ENCODE peak calls at places on chromosome 20, in ten cellular contexts. P is right lobe of liver, R is esophagus squamous epithelium, L is sigmoid colon, S is IMR-90, F is gastrocnemius medialis, A is HCT116, H is Peyer's patch, V is uterus, C is tibial nerve. X is an unnamed sample. For H3K36me3, the result is how much of the 10 kb centered on the place peaks cover.

GRCh38 chr20:2237059-2237458 is 58.7 kb upstream of the TGM3 start:
- DNase-seq in L (no peak), R (no peak), C (peak), A (no peak), V (no peak), S (peak), P (peak), H (peak), F (peak), X (peak)

GRCh38 chr20:60000271-60001026 is 42.2 kb downstream of the CDH26 start:
- DNase-seq in P (no peak), S (no peak), L (no peak), C (no peak), R (no peak), A (no peak), V (no peak), F (no peak), H (no peak), X (no peak)

GRCh38 chr20:19953606-19954005 is 63.6 kb upstream of the NAA20 start:
- DNase-seq in R (no peak), L (no peak), P (no peak), A (no peak), V (no peak), H (no peak), S (no peak), C (no peak), F (no peak), X (no peak)

GRCh38 chr20:2026004-2026403 is 32.1 kb upstream of the PDYN start:
- DNase-seq in F (no peak), P (no peak), H (no peak), C (no peak), V (no peak), L (no peak), R (no peak), A (no peak), S (no peak), X (no peak)

GRCh38 chr20:19451591-19452295 is 239.3 kb downstream of the SLC24A3 start:
- DNase-seq in F (no peak), P (no peak), C (no peak), A (no peak), V (no peak), H (no peak), R (no peak), S (no peak), L (peak), X (no peak)

GRCh38 chr20:62640870-62641748 is 1.2 kb upstream of the SLCO4A1 start:
- DNase-seq in F (no peak), S (no peak), V (no peak), A (no peak), L (no peak), P (no peak), H (no peak), R (no peak), C (no peak), X (peak)

GRCh38 chr20:17523326-17523725 is 7.9 kb downstream of the BFSP1 start:
- DNase-seq in L (peak), A (no peak), R (no peak), C (no peak), F (no peak), P (no peak), S (no peak), V (no peak), H (no peak), X (no peak)

GRCh38 chr20:16539280-16539679 is 34.0 kb downstream of the KIF16B start:
- DNase-seq in F (no peak), P (no peak), A (no peak), R (no peak), H (no peak), V (no peak), C (no peak), S (peak), L (no peak), X (no peak)

GRCh38 chr20:20373046-20373706 is 5.3 kb downstream of the INSM1 start:
- DNase-seq in R (no peak), V (no peak), P (no peak), L (no peak), C (no peak), S (peak), F (no peak), H (no peak), A (no peak), X (no peak)

GRCh38 chr20:49292010-49292409 is 14.2 kb upstream of the ZNFX1 start:
- DNase-seq in S (no peak), F (no peak), A (no peak), P (no peak), C (no peak), L (no peak), H (no peak), V (no peak), R (no peak), X (no peak)

GRCh38 chr20:5044075-5044620 is 42.8 kb upstream of the SLC23A2 start:
- DNase-seq in A (no peak), C (no peak), F (no peak), H (no peak), V (no peak), S (no peak), R (no peak), P (no peak), L (no peak), X (no peak)

GRCh38 chr20:47790032-47790965 is 5.0 kb upstream of the SULF2 start:
- DNase-seq in P (no peak), C (no peak), L (no peak), S (peak), H (no peak), F (no peak), A (no peak), R (no peak), V (peak), X (peak)

GRCh38 chr20:58071991-58072390 is 156.5 kb downstream of the ANKRD60 start:
- DNase-seq in A (no peak), H (no peak), R (no peak), C (no peak), F (no peak), V (no peak), P (no peak), L (no peak), S (no peak), X (no peak)

GRCh38 chr20:50534567-50534966 is 24.4 kb downstream of the PTPN1 start:
- DNase-seq in S (peak), F (no peak), L (no peak), V (no peak), C (no peak), P (no peak), R (no peak), A (no peak), H (no peak), X (no peak)

GRCh38 chr20:63057133-63058117 is 50.7 kb upstream of the BHLHE23 start:
- DNase-seq in L (no peak), P (peak), R (no peak), H (no peak), S (no peak), F (no peak), C (no peak), V (no peak), A (no peak), X (no peak)

GRCh38 chr20:5715068-5715841 is 34.9 kb upstream of the SHLD1 start:
- DNase-seq in L (no peak), S (no peak), H (no peak), R (no peak), V (no peak), A (no peak), C (no peak), F (no peak), P (no peak), X (no peak)

GRCh38 chr20:15487030-15487429 is 1086.2 kb downstream of the KIF16B start:
- DNase-seq in R (no peak), H (no peak), C (no peak), F (no peak), L (no peak), A (no peak), V (no peak), P (no peak), S (no peak), X (no peak)

GRCh38 chr20:53081916-53082863 is 110.0 kb downstream of the TSHZ2 start:
- DNase-seq in V (no peak), S (no peak), C (no peak), L (no peak), R (no peak), H (no peak), F (no peak), A (no peak), P (no peak), X (no peak)

GRCh38 chr20:56003966-56004365 is 1.4 kb downstream of the CBLN4 start:
- DNase-seq in P (peak), S (no peak), A (no peak), C (no peak), R (no peak), V (no peak), F (no peak), L (no peak), H (peak), X (no peak)

DNA sequence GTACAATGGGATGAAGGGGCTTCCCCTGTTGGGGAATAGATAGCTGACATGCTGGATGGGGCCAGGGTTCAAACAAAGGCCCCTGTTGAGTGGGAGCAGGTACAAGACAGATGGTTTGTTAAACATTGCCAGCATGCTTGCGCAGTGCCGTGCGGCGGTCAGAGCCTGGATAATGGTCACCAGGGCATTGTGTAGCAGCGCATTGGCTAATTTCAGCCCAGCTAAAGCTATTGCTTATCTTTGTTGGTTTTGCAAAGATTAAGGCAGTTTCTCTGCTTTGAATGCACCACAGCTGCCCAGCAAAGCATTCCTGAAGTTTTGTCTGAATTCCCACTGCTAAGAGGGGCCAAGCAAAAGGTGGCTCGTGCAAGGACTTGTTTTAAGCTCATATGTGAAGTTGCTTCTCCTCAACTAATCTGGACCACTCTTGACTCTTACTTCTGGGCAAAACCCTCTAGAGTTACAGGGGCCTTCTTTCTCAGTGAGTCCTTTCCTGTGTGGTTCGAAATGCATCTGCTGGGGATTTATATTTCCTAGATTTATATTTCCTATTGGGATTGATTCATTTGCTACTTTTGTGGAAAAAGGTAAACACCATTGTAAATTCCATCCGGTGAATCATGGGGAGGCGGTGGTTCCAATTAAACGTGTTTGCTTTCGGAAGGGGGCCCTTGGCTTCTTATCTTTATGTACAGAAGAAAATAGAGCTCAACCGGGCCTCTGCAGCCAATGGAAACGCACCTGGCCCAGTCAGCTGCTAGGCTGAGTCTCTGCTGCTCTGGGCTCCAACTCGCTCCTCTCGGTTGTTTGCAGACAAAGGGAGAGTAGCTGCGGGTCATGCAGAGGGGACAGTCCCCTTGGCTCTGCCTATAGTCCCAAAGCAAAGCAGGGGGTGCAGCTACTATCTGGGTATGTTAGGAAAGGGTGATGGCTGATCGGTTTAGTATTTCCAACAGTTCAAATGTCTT is 72.1 kb downstream of the FOXA2 start:
- DNase-seq in S (no peak), H (peak), V (no peak), P (peak), R (no peak), A (no peak), C (no peak), F (no peak), L (no peak), X (no peak)
- TF ChIP-seq POLR2A in S (no peak), H (peak), V (no peak), P (peak), R (no peak), A (no peak), C (no peak), F (no peak), L (no peak), X (no peak)

GRCh38 chr20:34772437-34772836 is 53.0 kb downstream of the NCOA6 start:
- DNase-seq in A (no peak), C (no peak), F (no peak), S (no peak), R (no peak), P (no peak), V (no peak), H (no peak), L (no peak), X (no peak)
- H3K36me3 ChIP-seq in A (under half), C (under half), F (under half), S (under half), R (under half), P (under half), V (under half), H (under half), L (under half), X (half or more)

DNA sequence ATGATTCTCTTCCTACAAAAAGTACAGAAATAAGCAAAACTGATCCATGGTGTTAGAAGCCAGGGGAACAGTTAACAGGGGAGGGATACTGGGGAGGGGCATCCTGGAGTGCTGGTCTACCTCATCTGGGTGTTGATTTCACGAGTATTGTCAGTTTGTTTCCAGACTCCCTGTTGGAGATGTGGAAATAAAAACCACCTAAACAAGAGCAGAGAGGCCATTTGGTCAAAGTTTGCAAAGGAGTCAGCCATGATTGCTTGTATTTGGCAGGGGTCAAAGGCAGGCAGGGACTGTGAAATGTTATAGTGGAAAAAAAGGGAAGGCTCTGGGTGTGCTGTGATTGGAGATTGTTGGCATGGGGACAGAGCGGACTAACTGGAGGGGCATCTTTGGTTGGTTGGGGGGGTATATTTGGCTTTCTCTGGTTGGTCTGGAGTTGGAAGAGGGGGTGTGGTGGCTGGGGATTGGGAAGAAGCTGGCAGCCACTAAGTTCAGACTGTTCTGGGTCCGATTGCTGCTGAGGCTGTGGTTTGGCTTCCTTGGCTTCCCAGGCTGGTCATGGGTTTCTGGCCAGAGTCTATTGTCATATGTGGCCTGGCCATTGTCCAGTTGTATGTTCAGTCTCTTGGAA is 14.9 kb upstream of the PANK2 start:
- DNase-seq in V (no peak), H (no peak), A (no peak), C (no peak), F (no peak), R (no peak), L (no peak), P (no peak), S (no peak), X (no peak)
- TF ChIP-seq POLR2A in V (no peak), H (no peak), A (no peak), C (no peak), F (no peak), R (no peak), L (no peak), P (no peak), S (no peak), X (no peak)

GRCh38 chr20:41098703-41099250 is 38.6 kb upstream of the PLCG1 start:
- DNase-seq in L (no peak), F (no peak), A (no peak), C (no peak), H (no peak), R (no peak), V (no peak), S (peak), P (no peak), X (no peak)
- H3K36me3 ChIP-seq in L (under half), F (under half), A (half or more), C (under half), H (under half), R (under half), V (under half), S (under half), P (half or more), X (half or more)

GRCh38 chr20:34558320-34559202 is at the start of gene MAP1LC3A:
- DNase-seq in P (peak), C (peak), V (peak), R (peak), L (peak), H (peak), S (peak), A (no peak), F (peak), X (peak)
- TF ChIP-seq POLR2A in P (peak), C (peak), V (peak), R (peak), L (peak), H (peak), S (peak), A (no peak), F (peak), X (no peak)

GRCh38 chr20:45947110-45947866 is 12.8 kb downstream of the PCIF1 start:
- DNase-seq in V (no peak), H (no peak), S (no peak), F (no peak), C (no peak), L (no peak), P (no peak), A (no peak), R (no peak), X (peak)
- H3K36me3 ChIP-seq in V (under half), H (under half), S (half or more), F (under half), C (half or more), L (half or more), P (half or more), A (under half), R (half or more), X (half or more)